ENCODE peak calls at places on chromosomes 4 and X, in five cellular contexts. O is GM12878, F is GM23248, Y is lung, V is mammary epithelial cell. W is an unnamed sample. For H3K4me1, the result is how much of the 10 kb centered on the place peaks cover.

GRCh38 chr4:89099034-89099433 is 12.3 kb upstream of the TIGD2 start:
- DNase-seq in O (no peak), F (peak), Y (no peak), V (no peak), W (no peak)

GRCh38 chrX:53456254-53456653 is 22.1 kb upstream of the HSD17B10 start:
- DNase-seq in O (no peak), F (peak), Y (no peak), V (peak), W (no peak)

GRCh38 chr4:93416337-93417102 is 412.0 kb upstream of the ATOH1 start:
- DNase-seq in O (no peak), F (no peak), Y (no peak), V (no peak), W (no peak)

GRCh38 chrX:130085551-130085986 is 24.7 kb downstream of the ELF4 start:
- DNase-seq in O (no peak), F (peak), Y (no peak), V (no peak), W (no peak)

GRCh38 chr4:180456928-180457327 is 1786.3 kb upstream of the TENM3 start:
- DNase-seq in O (no peak), F (no peak), Y (no peak), V (no peak), W (no peak)

GRCh38 chrX:70445876-70446275 is 1.2 kb downstream of the DLG3 start:
- DNase-seq in O (no peak), F (no peak), Y (no peak), V (no peak), W (no peak)

GRCh38 chr4:1305781-1306455 is 16.2 kb downstream of the MAEA start:
- DNase-seq in O (no peak), F (no peak), Y (no peak), V (no peak), W (no peak)

GRCh38 chrX:68487924-68488323 is 10.9 kb upstream of the YIPF6 start:
- DNase-seq in O (no peak), F (no peak), Y (no peak), V (no peak), W (no peak)

GRCh38 chr4:163165217-163166017 is 1.3 kb downstream of the NAF1 start:
- DNase-seq in O (no peak), F (peak), Y (no peak), V (peak), W (no peak)

GRCh38 chr4:113692809-113693411 is 68.6 kb downstream of the CAMK2D start:
- DNase-seq in O (no peak), F (no peak), Y (no peak), V (no peak), W (no peak)

GRCh38 chr4:176779421-176779820 is 13.3 kb downstream of the VEGFC start:
- DNase-seq in O (no peak), F (no peak), Y (no peak), V (no peak), W (no peak)

GRCh38 chr4:176778491-176778890 is 14.2 kb downstream of the VEGFC start:
- DNase-seq in O (no peak), F (peak), Y (no peak), V (peak), W (no peak)

GRCh38 chr4:176774852-176775251 is 17.9 kb downstream of the VEGFC start:
- DNase-seq in O (no peak), F (peak), Y (no peak), V (peak), W (no peak)

GRCh38 chr4:176778063-176778462 is 14.7 kb downstream of the VEGFC start:
- DNase-seq in O (no peak), F (peak), Y (no peak), V (peak), W (no peak)

DNA sequence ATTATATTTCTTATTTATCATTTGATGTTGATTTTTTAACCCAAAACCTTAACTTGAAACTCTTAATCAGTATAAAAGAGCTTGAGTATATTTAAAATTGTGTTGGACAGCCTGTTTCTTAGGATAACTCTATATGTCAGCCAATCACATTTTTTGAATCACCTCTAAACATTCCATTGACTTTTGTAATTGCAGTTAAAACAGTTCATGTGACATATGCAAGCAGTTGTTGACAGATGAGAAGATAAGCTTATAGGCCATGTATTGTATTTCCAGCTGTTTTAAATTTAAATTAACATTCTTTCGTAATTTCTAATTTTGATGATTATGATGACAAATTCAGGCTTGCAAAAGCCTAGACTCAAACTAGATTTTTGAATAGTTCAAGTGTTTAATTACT is 17.4 kb downstream of the VEGFC start:
- DNase-seq in O (no peak), F (peak), Y (no peak), V (no peak), W (no peak)
- H3K4me1 ChIP-seq in O (under half), F (half or more), Y (under half), V (under half), W (under half)

GRCh38 chrX:65695849-65696248 is 28.4 kb downstream of the MSN start:
- DNase-seq in O (no peak), F (no peak), Y (no peak), V (no peak), W (no peak)

GRCh38 chrX:65697915-65698796 is 30.7 kb downstream of the MSN start:
- DNase-seq in O (peak), F (peak), Y (peak), V (no peak), W (no peak)

GRCh38 chrX:65697173-65697572 is 29.7 kb downstream of the MSN start:
- DNase-seq in O (no peak), F (peak), Y (no peak), V (no peak), W (no peak)

DNA sequence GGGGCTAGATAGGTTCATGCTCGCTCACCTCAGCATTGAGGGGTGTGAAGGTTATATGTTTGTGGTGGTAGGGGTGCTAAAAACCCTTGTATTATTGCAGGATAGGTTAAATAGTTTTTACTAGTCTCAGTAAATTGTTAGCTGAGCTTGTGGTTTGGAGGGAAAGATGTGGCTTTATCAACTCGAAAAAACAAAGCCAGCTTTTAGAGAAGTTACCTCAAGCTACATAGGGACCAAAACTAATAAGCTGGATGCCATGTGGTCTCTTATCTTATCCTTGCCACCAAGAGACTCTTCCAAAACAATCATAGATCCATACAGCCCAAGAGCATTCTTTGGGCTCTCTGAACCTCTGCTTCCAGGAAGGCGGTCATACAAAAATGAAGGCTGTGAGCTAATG is 29.2 kb downstream of the MSN start:
- DNase-seq in O (no peak), F (no peak), Y (no peak), V (no peak), W (no peak)
- H3K4me1 ChIP-seq in O (half or more), F (half or more), Y (half or more), V (under half), W (under half)

DNA sequence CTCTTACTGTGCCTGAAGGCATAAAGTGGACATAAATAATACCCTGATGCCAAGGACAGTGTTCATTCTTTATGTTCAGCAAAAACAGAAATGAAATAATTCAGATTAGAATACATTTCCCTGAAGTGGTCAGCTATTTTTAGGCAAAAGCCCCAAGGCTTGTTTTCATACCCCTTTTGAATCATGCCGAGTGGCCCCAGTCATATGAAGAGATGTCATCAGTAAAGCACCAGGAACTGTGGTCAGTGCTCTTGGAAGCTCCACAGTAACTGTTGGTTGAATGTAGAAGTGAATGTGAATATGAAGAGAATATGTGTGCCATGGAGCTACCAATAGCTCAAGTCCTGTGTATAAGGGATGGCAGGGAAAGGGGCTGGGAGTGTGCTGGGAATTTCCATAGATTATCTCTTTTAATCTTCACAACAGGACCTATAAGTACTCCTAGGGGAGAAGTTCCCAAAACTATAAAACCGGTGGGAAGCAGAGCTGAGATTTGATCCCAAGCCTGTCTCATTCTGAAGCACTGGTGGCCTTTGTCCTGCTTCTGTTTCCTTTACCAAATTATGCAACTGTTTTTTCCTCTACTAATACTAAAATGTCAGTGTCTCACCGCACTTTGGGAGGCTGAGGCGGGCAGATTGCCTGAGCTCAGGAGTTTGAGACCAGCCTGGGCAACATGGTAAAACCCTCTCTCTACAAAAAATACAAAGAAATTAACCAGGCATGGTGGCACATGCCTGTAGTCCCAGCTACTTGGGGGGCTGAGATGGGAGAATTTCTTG is 52.6 kb downstream of the FNIP2 start:
- DNase-seq in O (no peak), F (peak), Y (no peak), V (no peak), W (no peak)
- H3K4me1 ChIP-seq in O (under half), F (half or more), Y (half or more), V (under half), W (under half)

GRCh38 chrX:107118322-107119147 is at the start of gene RBM41:
- DNase-seq in O (peak), F (peak), Y (peak), V (peak), W (peak)
- H3K4me1 ChIP-seq in O (under half), F (under half), Y (under half), V (under half), W (under half)

DNA sequence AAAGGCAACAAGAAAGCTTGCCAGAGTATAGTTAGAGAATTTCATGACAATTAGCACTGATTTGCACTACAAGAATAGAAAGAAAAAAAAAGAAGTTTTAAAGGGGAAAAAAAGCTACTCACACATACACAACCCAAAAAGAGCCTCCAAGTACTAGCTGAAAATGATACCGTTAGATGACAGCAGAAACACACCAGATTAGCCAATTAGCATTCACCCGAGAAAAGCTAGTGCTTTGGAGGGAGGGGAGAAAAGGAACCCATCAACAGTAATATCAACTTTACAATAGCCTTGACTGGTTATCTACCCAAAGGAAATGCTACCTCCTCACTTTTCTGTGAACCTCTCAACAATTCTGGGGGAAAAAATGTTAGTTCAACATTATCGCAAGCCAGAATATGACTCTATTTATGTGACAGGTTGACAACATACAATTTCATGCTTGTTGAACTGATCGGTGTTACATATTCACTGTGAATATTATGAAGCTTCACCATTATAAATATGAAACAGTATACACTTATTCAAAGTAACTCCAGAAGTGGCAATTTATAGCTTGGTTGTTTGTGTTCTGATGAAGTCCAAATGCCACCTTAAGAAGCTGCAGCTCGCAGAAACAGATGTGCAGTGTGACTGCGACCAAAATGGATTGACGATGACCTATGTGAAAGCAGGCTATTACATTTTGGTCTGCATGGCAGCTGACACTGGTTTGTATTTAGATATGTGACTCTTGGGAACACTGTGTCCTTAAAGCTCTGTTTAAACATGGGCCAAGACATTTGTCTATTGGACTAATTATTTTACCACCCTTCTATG is 15.9 kb downstream of the PPARGC1A start:
- DNase-seq in O (no peak), F (no peak), Y (no peak), V (no peak), W (no peak)
- H3K4me1 ChIP-seq in O (under half), F (under half), Y (under half), V (under half), W (under half)

GRCh38 chrX:33188881-33189280 is 22.5 kb downstream of the DMD start:
- DNase-seq in O (no peak), F (no peak), Y (no peak), V (no peak), W (no peak)

GRCh38 chrX:33190016-33190415 is 21.3 kb downstream of the DMD start:
- DNase-seq in O (no peak), F (no peak), Y (no peak), V (no peak), W (no peak)

GRCh38 chrX:33183366-33183765 is 28.0 kb downstream of the DMD start:
- DNase-seq in O (no peak), F (no peak), Y (no peak), V (peak), W (no peak)

DNA sequence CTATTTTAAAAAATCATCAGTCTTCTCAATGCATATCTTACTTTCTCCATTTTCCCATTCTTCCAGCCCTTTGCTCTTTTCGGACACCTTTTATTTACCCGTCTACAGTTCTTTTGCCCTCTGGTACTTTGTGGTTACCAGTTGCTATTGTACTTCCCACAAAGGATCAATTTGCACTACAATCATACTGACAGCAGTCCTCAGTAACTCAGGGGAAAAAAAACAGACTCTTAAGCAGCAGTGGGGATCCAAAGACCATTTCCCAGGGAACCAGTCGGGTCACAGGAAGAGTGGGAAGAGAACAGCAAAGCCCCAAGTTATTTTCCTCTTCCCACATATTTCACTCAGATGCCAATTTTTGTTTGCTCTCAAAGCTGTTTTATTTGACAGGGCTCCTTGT is 23.1 kb downstream of the DMD start:
- DNase-seq in O (no peak), F (no peak), Y (no peak), V (no peak), W (no peak)
- H3K4me1 ChIP-seq in O (under half), F (under half), Y (under half), V (under half), W (under half)

DNA sequence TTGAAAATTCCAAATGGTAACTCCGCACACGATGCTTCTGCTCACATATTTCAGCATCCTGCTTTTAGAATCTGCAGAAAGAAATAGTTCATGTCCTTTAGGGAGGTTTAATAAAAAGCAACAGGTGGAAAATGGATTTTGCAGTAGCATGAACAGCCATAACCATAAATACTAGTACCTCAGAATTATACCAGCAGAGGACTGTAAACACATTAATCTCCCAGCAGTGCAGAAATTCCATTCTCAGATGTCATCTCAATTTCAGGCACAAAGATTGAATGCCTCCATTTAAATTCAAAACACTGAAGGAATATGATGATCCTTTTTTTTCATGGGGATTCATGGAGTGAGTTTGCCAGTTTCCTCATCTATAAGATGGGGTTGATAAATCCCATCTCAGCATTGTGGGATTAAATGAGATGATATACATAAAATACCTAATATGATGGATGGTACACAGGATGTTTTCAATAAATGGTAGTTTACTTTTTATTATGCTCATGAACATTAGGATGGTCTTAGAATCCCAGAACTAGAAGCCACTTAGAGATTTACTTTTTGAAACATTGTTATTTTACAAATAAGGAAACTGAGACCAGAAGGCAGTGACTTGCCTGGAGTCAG is 578 bp upstream of the LIMCH1 start:
- DNase-seq in O (no peak), F (no peak), Y (no peak), V (no peak), W (no peak)
- H3K4me1 ChIP-seq in O (under half), F (under half), Y (under half), V (under half), W (under half)

GRCh38 chr4:119016636-119017035 is 119.0 kb upstream of the MYOZ2 start:
- DNase-seq in O (no peak), F (peak), Y (no peak), V (no peak), W (no peak)

GRCh38 chr4:119020158-119020557 is 115.5 kb upstream of the MYOZ2 start:
- DNase-seq in O (no peak), F (peak), Y (no peak), V (no peak), W (no peak)

GRCh38 chr4:119014658-119015057 is 121.0 kb upstream of the MYOZ2 start:
- DNase-seq in O (no peak), F (no peak), Y (no peak), V (no peak), W (no peak)

GRCh38 chr4:119017634-119018033 is 118.0 kb upstream of the MYOZ2 start:
- DNase-seq in O (no peak), F (no peak), Y (no peak), V (no peak), W (no peak)
- H3K4me1 ChIP-seq in O (under half), F (under half), Y (under half), V (under half), W (under half)

DNA sequence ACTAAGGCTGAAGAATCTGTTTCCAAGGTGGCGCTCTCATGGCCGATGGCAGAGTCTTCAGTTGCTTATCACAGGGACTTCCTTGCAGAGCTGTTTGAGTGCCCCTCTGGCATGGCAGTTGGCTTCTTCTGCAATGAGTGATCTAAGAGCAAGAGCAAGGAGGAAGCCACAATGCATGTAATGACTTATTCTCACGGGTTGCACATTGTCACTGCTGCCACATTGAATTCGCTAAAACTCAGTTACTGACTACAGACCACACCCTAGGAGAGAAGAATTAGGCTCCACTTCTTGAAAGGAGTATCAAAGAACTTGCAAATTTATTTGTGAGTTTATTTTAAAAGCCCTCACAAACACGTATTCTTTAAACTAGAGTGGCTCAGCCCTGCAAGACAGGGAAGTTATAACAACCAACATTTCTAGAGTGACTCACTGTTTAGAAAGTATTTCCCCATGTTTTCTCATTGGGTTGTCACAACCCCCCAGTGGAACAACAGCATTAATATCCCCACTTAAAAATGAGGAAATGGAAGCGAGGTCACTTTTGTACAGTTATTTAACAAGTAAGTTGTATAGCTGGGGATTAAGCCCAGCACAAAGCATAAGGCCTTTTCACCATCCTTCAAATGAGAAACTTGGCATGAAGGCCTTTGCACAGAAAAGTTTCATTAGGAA is 32.4 kb upstream of the RBPJ start:
- DNase-seq in O (peak), F (peak), Y (no peak), V (no peak), W (no peak)
- H3K4me1 ChIP-seq in O (under half), F (under half), Y (under half), V (under half), W (under half)